ENCODE peak calls at places on chromosomes 4 and X, in eight cellular contexts. X is A549; H is GM04503; G is left cardiac atrium; A is HTR-8/SVneo; P is IMR-90; S is NCI-H82; V is activated CD8-positive, alpha-beta memory T cell treated with anti-CD3 and anti-CD28 coated beads for 48 hours. Y is an unnamed sample.

GRCh38 chrX:16239211-16239610 is 71.9 kb downstream of the MAGEB17 start:
- DNase-seq in X (peak), H (peak), G (no peak), A (peak), P (peak), S (no peak), V (no peak), Y (peak)

GRCh38 chr4:87012265-87012953 is 77.6 kb downstream of the AFF1 start:
- DNase-seq in X (no peak), H (no peak), G (no peak), A (no peak), P (no peak), S (no peak), V (no peak), Y (no peak)

GRCh38 chr4:124423160-124423559 is 289.4 kb downstream of the ANKRD50 start:
- DNase-seq in X (no peak), H (no peak), G (no peak), A (no peak), P (peak), S (no peak), V (no peak), Y (no peak)

GRCh38 chr4:150447356-150447755 is 134.6 kb upstream of the MAB21L2 start:
- DNase-seq in X (no peak), H (no peak), G (no peak), A (no peak), P (no peak), S (peak), V (no peak), Y (no peak)

GRCh38 chr4:176470671-176471070 is 150.9 kb downstream of the SPCS3 start:
- DNase-seq in X (no peak), H (no peak), G (peak), A (no peak), P (no peak), S (no peak), V (no peak), Y (no peak)

GRCh38 chr4:25813705-25814104 is 49.1 kb downstream of the SEL1L3 start:
- DNase-seq in X (peak), H (peak), G (no peak), A (no peak), P (peak), S (no peak), V (no peak), Y (no peak)

GRCh38 chrX:9595131-9595530 is 130.3 kb downstream of the TBL1X start:
- DNase-seq in X (no peak), H (peak), G (no peak), A (no peak), P (peak), S (no peak), V (no peak), Y (no peak)

GRCh38 chr4:183797041-183797444 is 108.1 kb upstream of the STOX2 start:
- DNase-seq in X (peak), H (no peak), G (peak), A (peak), P (no peak), S (peak), V (no peak), Y (no peak)

GRCh38 chrX:40056420-40056819 is 41.3 kb downstream of the BCOR start:
- DNase-seq in X (no peak), H (no peak), G (no peak), A (no peak), P (no peak), S (no peak), V (no peak), Y (no peak)

Y was measured in COLO829.